ENCODE peak calls at places on chromosomes 1 and 21, in five cellular contexts. Q, N, C, H and T are unnamed samples.

GRCh38 chr1:30748699-30749401 is 8.7 kb downstream of the LAPTM5 start:
- DNase-seq in Q (no peak), N (no peak), H (no peak), C (no peak), T (no peak)

GRCh38 chr1:84428220-84428619 is 29.9 kb downstream of the DNASE2B start:
- DNase-seq in Q (no peak), C (no peak), H (no peak), N (no peak), T (no peak)

GRCh38 chr1:29893036-29893723 is 656.9 kb downstream of the PTPRU start:
- DNase-seq in C (no peak), N (no peak), Q (peak; percentile 22), H (no peak), T (no peak)

GRCh38 chr1:221118938-221119320 is 239.7 kb downstream of the HLX start:
- DNase-seq in N (no peak), C (no peak), Q (no peak), H (no peak), T (no peak)

GRCh38 chr1:160844447-160845232 is 18.0 kb downstream of the CD244 start:
- DNase-seq in N (no peak), H (no peak), C (no peak), Q (no peak), T (no peak)

GRCh38 chr21:31184462-31184861 is 146.2 kb upstream of the KRTAP19-8 start:
- DNase-seq in C (no peak), H (no peak), N (no peak), Q (peak; percentile 35), T (no peak)

GRCh38 chr1:44609412-44609767 is 64.9 kb downstream of the TMEM53 start:
- DNase-seq in H (peak; percentile 28), Q (peak; percentile 76), N (peak; percentile 10), C (peak; percentile 67), T (peak; percentile 30)

GRCh38 chr1:181676269-181676668 is 193.0 kb downstream of the CACNA1E start:
- DNase-seq in Q (peak; percentile 64), N (peak; percentile 13), H (peak; percentile 23), C (no peak), T (peak; percentile 43)

GRCh38 chr1:92774407-92774806 is 10.5 kb downstream of the EVI5 start:
- DNase-seq in Q (no peak), N (no peak), C (no peak), H (no peak), T (no peak)

GRCh38 chr21:14480601-14481000 is 65.5 kb downstream of the SAMSN1 start:
- DNase-seq in Q (no peak), H (no peak), C (no peak), N (no peak), T (no peak)

GRCh38 chr1:42676534-42677087 is 5.6 kb upstream of the YBX1 start:
- DNase-seq in C (no peak), Q (no peak), H (no peak), N (no peak), T (no peak)

GRCh38 chr1:113036639-113037321 is 36.2 kb upstream of the LRIG2 start:
- DNase-seq in C (no peak), N (no peak), Q (no peak), H (no peak), T (no peak)

GRCh38 chr1:11943619-11944018 is 9.1 kb downstream of the PLOD1 start:
- DNase-seq in Q (no peak), N (no peak), H (no peak), C (no peak), T (no peak)

GRCh38 chr1:58401991-58402390 is 144.5 kb downstream of the OMA1 start:
- DNase-seq in Q (no peak), H (no peak), N (no peak), C (no peak), T (no peak)

GRCh38 chr1:183956559-183957188 is 80.9 kb downstream of the COLGALT2 start:
- DNase-seq in H (no peak), C (no peak), N (peak; percentile 22), Q (no peak), T (no peak)

GRCh38 chr1:159854101-159854692 is 8.3 kb downstream of the VSIG8 start:
- DNase-seq in C (no peak), N (no peak), H (no peak), Q (peak; percentile 72), T (peak; percentile 61)

GRCh38 chr1:204359131-204359473 is 627 bp downstream of the PLEKHA6 start:
- DNase-seq in Q (no peak), H (no peak), N (no peak), C (no peak), T (no peak)

GRCh38 chr1:201126832-201127754 is at the start of gene ASCL5:
- DNase-seq in Q (peak; percentile 44), H (peak; percentile 72), N (peak; percentile 72), C (no peak), T (no peak)
- TF ChIP-seq JUND in Q (no peak), H (peak; percentile 91), N (peak; percentile 63), C (no peak), T (no peak)

GRCh38 chr1:169508432-169509338 is 22.9 kb upstream of the SLC19A2 start:
- DNase-seq in N (no peak), Q (no peak), C (no peak), H (peak; percentile 39), T (no peak)
- TF ChIP-seq JUND in N (no peak), Q (no peak), C (no peak), H (no peak), T (no peak)

GRCh38 chr1:54499097-54500029 is 48.7 kb upstream of the ACOT11 start:
- DNase-seq in Q (peak; percentile 84), H (no peak), N (no peak), C (no peak), T (peak; percentile 31)

GRCh38 chr1:54502342-54502741 is 45.7 kb upstream of the ACOT11 start:
- DNase-seq in Q (no peak), N (no peak), C (no peak), H (no peak), T (no peak)

GRCh38 chr1:54498383-54499096 is 49.5 kb upstream of the ACOT11 start:
- DNase-seq in C (no peak), H (no peak), Q (peak; percentile 49), N (no peak), T (no peak)

GRCh38 chr1:54501849-54502248 is 46.2 kb upstream of the ACOT11 start:
- DNase-seq in H (no peak), Q (no peak), C (no peak), N (no peak), T (no peak)

DNA sequence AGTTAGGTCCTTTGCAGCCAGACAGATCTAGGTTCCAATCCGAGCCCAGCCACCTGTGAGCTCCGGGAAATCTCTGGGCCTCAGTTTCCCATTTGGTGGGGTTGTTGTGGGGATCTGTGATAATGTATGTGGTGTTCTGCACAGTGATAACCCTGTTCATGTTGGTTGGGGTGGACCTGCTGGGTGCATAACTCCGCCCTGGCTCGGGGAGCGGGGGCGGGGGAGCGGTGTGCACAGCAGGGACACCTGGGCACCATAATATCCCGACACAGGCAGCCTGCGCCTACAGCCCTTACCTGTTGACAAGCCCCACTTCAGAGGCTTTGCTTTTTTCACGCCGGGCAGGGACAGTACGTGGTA is 48.0 kb upstream of the ACOT11 start:
- DNase-seq in N (no peak), Q (no peak), H (no peak), C (no peak), T (no peak)
- TF ChIP-seq JUND in N (no peak), Q (no peak), H (no peak), C (no peak), T (no peak)

DNA sequence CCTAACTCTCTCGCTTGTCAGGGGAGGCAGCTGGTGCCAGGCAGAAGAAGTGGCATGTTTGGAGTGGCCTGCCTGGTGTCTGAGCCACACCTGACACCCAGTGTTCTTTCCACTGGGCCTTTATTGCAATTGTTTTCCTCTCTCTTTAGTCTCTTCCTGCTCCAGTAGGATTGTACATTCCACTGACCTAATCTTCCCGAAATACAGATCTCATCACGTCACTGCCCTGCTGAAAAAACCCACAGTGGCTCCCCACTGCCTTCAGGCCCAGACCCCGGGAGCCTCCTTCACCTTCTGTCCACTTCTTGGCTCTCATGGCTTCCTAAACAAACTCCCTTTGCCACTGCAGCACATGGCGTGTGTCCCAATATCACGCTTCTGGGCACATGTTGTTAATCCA is 25.2 kb upstream of the ATP5PO start:
- DNase-seq in H (no peak), Q (no peak), C (no peak), N (no peak), T (no peak)
- TF ChIP-seq JUND in H (no peak), Q (no peak), C (no peak), N (no peak), T (no peak)

GRCh38 chr21:33088384-33088783 is 18.4 kb downstream of the OLIG1 start:
- DNase-seq in Q (no peak), C (no peak), N (no peak), H (no peak), T (no peak)

DNA sequence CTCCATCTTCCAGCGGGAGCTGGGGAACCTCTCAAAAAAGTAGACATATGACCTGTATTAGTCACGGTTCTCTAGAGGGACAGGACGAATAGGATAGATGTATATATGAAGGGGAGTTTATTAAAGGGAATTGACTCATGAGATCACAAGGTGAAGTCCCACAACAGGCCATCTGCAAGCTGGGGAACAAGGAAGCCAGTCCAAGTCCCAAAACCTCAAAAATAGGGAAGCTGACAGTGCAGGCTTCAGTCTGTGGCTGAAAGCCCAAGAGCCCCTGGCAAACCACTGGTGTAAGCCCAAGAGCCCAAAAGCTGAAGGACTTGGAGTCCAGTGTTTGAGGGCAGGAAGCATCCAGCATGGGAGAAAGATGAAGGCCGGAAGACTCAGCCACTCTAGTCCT is 19.5 kb downstream of the OLIG1 start:
- DNase-seq in C (no peak), Q (no peak), N (no peak), H (no peak), T (no peak)
- TF ChIP-seq JUND in C (no peak), Q (no peak), N (no peak), H (no peak), T (no peak)

GRCh38 chr1:2494323-2494693 is 18.2 kb downstream of the PLCH2 start:
- DNase-seq in Q (no peak), H (peak; percentile 28), N (peak; percentile 33), C (no peak), T (peak; percentile 78)
- TF ChIP-seq JUND in Q (no peak), H (no peak), N (no peak), C (no peak), T (no peak)